ENCODE peak calls at places on chromosomes 16 and 17, in nine cellular contexts. One of them, this sample, is unnamed.

GRCh38 chr17:6660765-6661463 is 9.4 kb downstream of the C17orf100 start:
- DNase-seq in brain microvascular endothelial cell: no peak
- DNase-seq in GM13976: peak
- DNase-seq in body of pancreas: no peak
- DNase-seq in heart left ventricle: no peak
- DNase-seq in upper lobe of right lung: no peak
- DNase-seq in Calu3: no peak
- DNase-seq in ovary: no peak
- DNase-seq in GM20000: peak
- DNase-seq in this sample: peak

GRCh38 chr17:49995055-49995738 is at the start of gene DLX3:
- DNase-seq in GM20000: peak
- DNase-seq in brain microvascular endothelial cell: peak
- DNase-seq in upper lobe of right lung: peak
- DNase-seq in GM13976: no peak
- DNase-seq in heart left ventricle: peak
- DNase-seq in body of pancreas: peak
- DNase-seq in ovary: peak
- DNase-seq in Calu3: peak
- DNase-seq in this sample: no peak

GRCh38 chr17:1977583-1978395 is 47.3 kb downstream of the RTN4RL1 start:
- DNase-seq in Calu3: no peak
- DNase-seq in body of pancreas: no peak
- DNase-seq in brain microvascular endothelial cell: no peak
- DNase-seq in heart left ventricle: peak
- DNase-seq in GM13976: no peak
- DNase-seq in upper lobe of right lung: no peak
- DNase-seq in ovary: no peak
- DNase-seq in GM20000: no peak
- DNase-seq in this sample: no peak

GRCh38 chr17:44910231-44911106 is 4.8 kb downstream of the GFAP start:
- DNase-seq in heart left ventricle: no peak
- DNase-seq in body of pancreas: no peak
- DNase-seq in ovary: no peak
- DNase-seq in upper lobe of right lung: no peak
- DNase-seq in brain microvascular endothelial cell: no peak
- DNase-seq in GM13976: no peak
- DNase-seq in Calu3: no peak
- DNase-seq in GM20000: no peak
- DNase-seq in this sample: no peak

GRCh38 chr17:5516060-5516792 is 29.9 kb downstream of the MIS12 start:
- DNase-seq in heart left ventricle: no peak
- DNase-seq in Calu3: no peak
- DNase-seq in GM20000: no peak
- DNase-seq in ovary: no peak
- DNase-seq in GM13976: no peak
- DNase-seq in body of pancreas: peak
- DNase-seq in brain microvascular endothelial cell: peak
- DNase-seq in upper lobe of right lung: peak
- DNase-seq in this sample: no peak

GRCh38 chr17:16419074-16419928 is 3.9 kb downstream of the TRPV2 start:
- DNase-seq in body of pancreas: peak
- DNase-seq in ovary: no peak
- DNase-seq in GM13976: peak
- DNase-seq in brain microvascular endothelial cell: peak
- DNase-seq in Calu3: peak
- DNase-seq in upper lobe of right lung: no peak
- DNase-seq in GM20000: peak
- DNase-seq in heart left ventricle: no peak
- DNase-seq in this sample: peak

GRCh38 chr16:85199069-85199725 is 86.9 kb upstream of the CIBAR2 start:
- DNase-seq in GM20000: no peak
- DNase-seq in GM13976: no peak
- DNase-seq in ovary: no peak
- DNase-seq in body of pancreas: no peak
- DNase-seq in brain microvascular endothelial cell: no peak
- DNase-seq in heart left ventricle: no peak
- DNase-seq in Calu3: no peak
- DNase-seq in upper lobe of right lung: no peak
- DNase-seq in this sample: no peak

GRCh38 chr16:66154801-66155200 is 211.7 kb upstream of the CDH5 start:
- DNase-seq in GM20000: no peak
- DNase-seq in ovary: no peak
- DNase-seq in heart left ventricle: no peak
- DNase-seq in upper lobe of right lung: no peak
- DNase-seq in GM13976: no peak
- DNase-seq in Calu3: no peak
- DNase-seq in brain microvascular endothelial cell: peak
- DNase-seq in body of pancreas: no peak
- DNase-seq in this sample: no peak

GRCh38 chr17:4802228-4802627 is at the start of gene C17orf114:
- DNase-seq in upper lobe of right lung: no peak
- DNase-seq in brain microvascular endothelial cell: no peak
- DNase-seq in Calu3: no peak
- DNase-seq in ovary: no peak
- DNase-seq in heart left ventricle: no peak
- DNase-seq in GM20000: no peak
- DNase-seq in body of pancreas: no peak
- DNase-seq in GM13976: no peak
- DNase-seq in this sample: no peak

GRCh38 chr17:57670769-57671545 is 74.1 kb downstream of the CCDC182 start:
- DNase-seq in body of pancreas: no peak
- DNase-seq in GM13976: peak
- DNase-seq in brain microvascular endothelial cell: no peak
- DNase-seq in GM20000: no peak
- DNase-seq in Calu3: no peak
- DNase-seq in upper lobe of right lung: no peak
- DNase-seq in heart left ventricle: no peak
- DNase-seq in ovary: no peak
- DNase-seq in this sample: no peak

GRCh38 chr17:57669671-57670529 is 75.2 kb downstream of the CCDC182 start:
- DNase-seq in heart left ventricle: no peak
- DNase-seq in brain microvascular endothelial cell: no peak
- DNase-seq in GM13976: peak
- DNase-seq in GM20000: no peak
- DNase-seq in Calu3: no peak
- DNase-seq in body of pancreas: no peak
- DNase-seq in ovary: no peak
- DNase-seq in upper lobe of right lung: no peak
- DNase-seq in this sample: no peak

GRCh38 chr17:57672971-57673370 is 72.1 kb downstream of the CCDC182 start:
- DNase-seq in body of pancreas: no peak
- DNase-seq in heart left ventricle: no peak
- DNase-seq in GM20000: no peak
- DNase-seq in Calu3: no peak
- DNase-seq in ovary: no peak
- DNase-seq in GM13976: peak
- DNase-seq in brain microvascular endothelial cell: no peak
- DNase-seq in upper lobe of right lung: no peak
- DNase-seq in this sample: no peak

GRCh38 chr17:57671546-57672204 is 73.4 kb downstream of the CCDC182 start:
- DNase-seq in Calu3: peak
- DNase-seq in GM20000: peak
- DNase-seq in body of pancreas: peak
- DNase-seq in ovary: peak
- DNase-seq in GM13976: peak
- DNase-seq in heart left ventricle: peak
- DNase-seq in brain microvascular endothelial cell: peak
- DNase-seq in upper lobe of right lung: peak
- DNase-seq in this sample: peak

DNA sequence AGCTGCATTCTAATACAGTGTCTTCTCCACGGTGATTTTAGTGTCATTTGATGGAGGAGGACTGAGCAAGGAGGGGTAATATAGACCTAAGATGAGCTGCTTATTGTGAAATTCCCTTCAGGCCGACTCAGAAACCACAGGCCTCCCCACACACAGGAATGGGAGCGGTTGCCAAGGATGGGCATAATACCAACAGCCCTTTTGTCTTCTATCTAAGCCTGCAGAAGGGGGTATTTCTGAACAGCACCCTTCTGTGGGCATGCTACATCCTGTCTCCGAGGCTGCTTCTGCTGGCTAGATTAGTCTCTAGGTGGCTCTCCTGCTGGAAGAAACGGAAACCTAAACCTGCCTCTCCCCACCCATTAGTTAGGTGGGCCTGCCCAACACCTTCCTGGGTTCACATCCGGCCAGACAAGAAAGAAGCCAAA is 72.9 kb downstream of the CCDC182 start:
- DNase-seq in upper lobe of right lung: no peak
- DNase-seq in body of pancreas: no peak
- DNase-seq in heart left ventricle: no peak
- DNase-seq in brain microvascular endothelial cell: no peak
- DNase-seq in Calu3: no peak
- DNase-seq in GM13976: no peak
- DNase-seq in ovary: no peak
- DNase-seq in GM20000: no peak
- DNase-seq in this sample: no peak
- TF ChIP-seq CTCF in upper lobe of right lung: no peak
- TF ChIP-seq CTCF in body of pancreas: no peak
- TF ChIP-seq CTCF in heart left ventricle: no peak
- TF ChIP-seq CTCF in brain microvascular endothelial cell: no peak
- TF ChIP-seq CTCF in Calu3: no peak
- TF ChIP-seq CTCF in GM13976: no peak
- TF ChIP-seq CTCF in ovary: no peak
- TF ChIP-seq CTCF in GM20000: no peak
- TF ChIP-seq CTCF in this sample: peak

GRCh38 chr17:33686171-33686570 is 393.1 kb upstream of the ASIC2 start:
- DNase-seq in ovary: no peak
- DNase-seq in heart left ventricle: no peak
- DNase-seq in GM13976: peak
- DNase-seq in upper lobe of right lung: no peak
- DNase-seq in brain microvascular endothelial cell: no peak
- DNase-seq in Calu3: peak
- DNase-seq in body of pancreas: no peak
- DNase-seq in GM20000: peak
- DNase-seq in this sample: no peak
- TF ChIP-seq CTCF in ovary: no peak
- TF ChIP-seq CTCF in heart left ventricle: peak
- TF ChIP-seq CTCF in GM13976: peak
- TF ChIP-seq CTCF in upper lobe of right lung: peak
- TF ChIP-seq CTCF in brain microvascular endothelial cell: peak
- TF ChIP-seq CTCF in Calu3: peak
- TF ChIP-seq CTCF in body of pancreas: no peak
- TF ChIP-seq CTCF in GM20000: peak
- TF ChIP-seq CTCF in this sample: peak

DNA sequence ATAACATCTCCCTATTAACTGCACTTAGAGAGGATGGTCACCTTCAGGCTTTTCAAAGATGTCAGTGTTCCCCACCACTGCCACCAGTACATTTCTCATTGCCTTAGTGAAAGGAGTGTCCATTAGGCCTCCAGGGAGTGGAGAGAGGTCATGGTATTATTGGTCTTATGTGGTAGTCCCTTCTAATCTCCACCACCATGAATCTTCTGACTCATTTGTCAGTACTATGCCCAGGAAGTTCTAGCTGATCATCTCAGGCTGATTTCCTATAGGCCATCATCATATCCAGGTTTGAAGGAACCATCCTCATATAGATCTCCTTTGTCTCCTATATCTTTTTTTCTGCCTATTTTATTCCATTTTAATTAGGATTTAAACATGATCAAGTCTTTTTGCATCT is 221.5 kb downstream of the CYB561 start:
- DNase-seq in upper lobe of right lung: no peak
- DNase-seq in GM20000: no peak
- DNase-seq in heart left ventricle: no peak
- DNase-seq in brain microvascular endothelial cell: no peak
- DNase-seq in GM13976: no peak
- DNase-seq in Calu3: no peak
- DNase-seq in body of pancreas: no peak
- DNase-seq in ovary: no peak
- DNase-seq in this sample: no peak
- TF ChIP-seq CTCF in upper lobe of right lung: no peak
- TF ChIP-seq CTCF in GM20000: no peak
- TF ChIP-seq CTCF in heart left ventricle: no peak
- TF ChIP-seq CTCF in brain microvascular endothelial cell: no peak
- TF ChIP-seq CTCF in GM13976: no peak
- TF ChIP-seq CTCF in Calu3: no peak
- TF ChIP-seq CTCF in body of pancreas: no peak
- TF ChIP-seq CTCF in ovary: no peak
- TF ChIP-seq CTCF in this sample: no peak

GRCh38 chr17:57499648-57500049 is 243.3 kb downstream of the MSI2 start:
- DNase-seq in upper lobe of right lung: no peak
- DNase-seq in heart left ventricle: no peak
- DNase-seq in GM20000: no peak
- DNase-seq in ovary: no peak
- DNase-seq in brain microvascular endothelial cell: peak
- DNase-seq in body of pancreas: no peak
- DNase-seq in Calu3: no peak
- DNase-seq in GM13976: no peak
- DNase-seq in this sample: no peak
- TF ChIP-seq CTCF in upper lobe of right lung: no peak
- TF ChIP-seq CTCF in heart left ventricle: no peak
- TF ChIP-seq CTCF in GM20000: no peak
- TF ChIP-seq CTCF in ovary: no peak
- TF ChIP-seq CTCF in brain microvascular endothelial cell: peak
- TF ChIP-seq CTCF in body of pancreas: no peak
- TF ChIP-seq CTCF in Calu3: no peak
- TF ChIP-seq CTCF in GM13976: no peak
- TF ChIP-seq CTCF in this sample: no peak

GRCh38 chr17:63395075-63395815 is 50.9 kb downstream of the CYB561 start:
- DNase-seq in GM20000: no peak
- DNase-seq in body of pancreas: no peak
- DNase-seq in heart left ventricle: peak
- DNase-seq in Calu3: no peak
- DNase-seq in upper lobe of right lung: no peak
- DNase-seq in ovary: no peak
- DNase-seq in GM13976: no peak
- DNase-seq in brain microvascular endothelial cell: peak
- DNase-seq in this sample: no peak
- TF ChIP-seq CTCF in GM20000: no peak
- TF ChIP-seq CTCF in body of pancreas: no peak
- TF ChIP-seq CTCF in heart left ventricle: no peak
- TF ChIP-seq CTCF in Calu3: no peak
- TF ChIP-seq CTCF in upper lobe of right lung: no peak
- TF ChIP-seq CTCF in ovary: no peak
- TF ChIP-seq CTCF in GM13976: no peak
- TF ChIP-seq CTCF in brain microvascular endothelial cell: peak
- TF ChIP-seq CTCF in this sample: no peak

GRCh38 chr16:81405702-81406113 is 38.9 kb upstream of the CMIP start:
- DNase-seq in GM20000: no peak
- DNase-seq in body of pancreas: peak
- DNase-seq in upper lobe of right lung: no peak
- DNase-seq in GM13976: no peak
- DNase-seq in ovary: peak
- DNase-seq in heart left ventricle: no peak
- DNase-seq in Calu3: peak
- DNase-seq in brain microvascular endothelial cell: peak
- DNase-seq in this sample: no peak
- TF ChIP-seq CTCF in GM20000: no peak
- TF ChIP-seq CTCF in body of pancreas: peak
- TF ChIP-seq CTCF in upper lobe of right lung: no peak
- TF ChIP-seq CTCF in GM13976: no peak
- TF ChIP-seq CTCF in ovary: no peak
- TF ChIP-seq CTCF in heart left ventricle: no peak
- TF ChIP-seq CTCF in Calu3: peak
- TF ChIP-seq CTCF in brain microvascular endothelial cell: peak
- TF ChIP-seq CTCF in this sample: no peak

This sample was measured in CD14-positive monocyte.